ENCODE peak calls at places on chromosomes 6 and 20, in five cellular contexts. V is GM12878, H is HepG2, E is upper lobe of left lung, Z is K562. O is an unnamed sample.

GRCh38 chr20:15930324-15931305 is 642.6 kb downstream of the KIF16B start:
- ATAC-seq in V (no peak), H (peak), E (no peak), Z (no peak), O (peak)

GRCh38 chr20:36875702-36876472 is at the start of gene TLDC2:
- ATAC-seq in V (peak), H (peak), E (no peak), Z (no peak), O (no peak)

GRCh38 chr20:59137532-59137931 is 26.1 kb upstream of the ZNF831 start:
- ATAC-seq in V (no peak), H (no peak), E (no peak), Z (no peak), O (no peak)

GRCh38 chr20:1225729-1226313 is at the start of gene RAD21L1:
- ATAC-seq in V (peak), H (peak), E (peak), Z (peak), O (peak)

GRCh38 chr6:54307412-54308036 is 717 bp upstream of the TINAG start:
- ATAC-seq in V (peak), H (peak), E (no peak), Z (no peak), O (no peak)

GRCh38 chr20:25533920-25534700 is 51.2 kb downstream of the NINL start:
- ATAC-seq in V (no peak), H (no peak), E (no peak), Z (no peak), O (no peak)

GRCh38 chr20:43914286-43914685 is 366 bp upstream of the TOX2 start:
- ATAC-seq in V (peak), H (no peak), E (no peak), Z (no peak), O (peak)

GRCh38 chr6:47086051-47086770 is 44.1 kb upstream of the ADGRF1 start:
- ATAC-seq in V (no peak), H (no peak), E (no peak), Z (no peak), O (no peak)

GRCh38 chr6:170347091-170347490 is 40.5 kb downstream of the FAM120B start:
- ATAC-seq in V (peak), H (no peak), E (no peak), Z (no peak), O (no peak)

GRCh38 chr20:21020656-21021004 is 85.5 kb downstream of the LINC00237 start:
- ATAC-seq in V (no peak), H (peak), E (no peak), Z (no peak), O (no peak)

GRCh38 chr6:108331982-108332381 is 37.1 kb downstream of the AFG1L start:
- ATAC-seq in V (no peak), H (no peak), E (no peak), Z (no peak), O (no peak)

GRCh38 chr20:37552415-37552814 is 24.7 kb upstream of the BLCAP start:
- ATAC-seq in V (no peak), H (no peak), E (no peak), Z (no peak), O (no peak)

GRCh38 chr6:132023490-132023889 is 72.3 kb upstream of the CCN2 start:
- ATAC-seq in V (no peak), H (peak), E (no peak), Z (no peak), O (no peak)

GRCh38 chr6:136923116-136923953 is 1.2 kb downstream of the SLC35D3 start:
- ATAC-seq in V (no peak), H (no peak), E (no peak), Z (no peak), O (no peak)

GRCh38 chr6:163149535-163149848 is 265.0 kb upstream of the QKI start:
- ATAC-seq in V (no peak), H (no peak), E (peak), Z (no peak), O (no peak)

GRCh38 chr20:34268851-34269668 is 27.8 kb downstream of the ASIP start:
- ATAC-seq in V (no peak), H (no peak), E (peak), Z (no peak), O (peak)

GRCh38 chr6:11412011-11412424 is 125.5 kb upstream of the TMEM170B start:
- ATAC-seq in V (no peak), H (no peak), E (no peak), Z (no peak), O (peak)

GRCh38 chr6:39490120-39490519 is 167.6 kb upstream of the KCNK16 start:
- ATAC-seq in V (no peak), H (no peak), E (peak), Z (no peak), O (peak)

GRCh38 chr6:158619922-158620801 is 24.4 kb downstream of the DYNLT1 start:
- ATAC-seq in V (no peak), H (no peak), E (no peak), Z (no peak), O (no peak)

GRCh38 chr20:57680934-57681914 is 28.6 kb downstream of the PMEPA1 start:
- ATAC-seq in V (peak), H (peak), E (no peak), Z (no peak), O (no peak)

GRCh38 chr20:52402950-52403349 is 211.4 kb upstream of the ZFP64 start:
- ATAC-seq in V (no peak), H (no peak), E (no peak), Z (no peak), O (no peak)

GRCh38 chr6:134352786-134353480 is 35.0 kb upstream of the SGK1 start:
- ATAC-seq in V (no peak), H (no peak), E (no peak), Z (no peak), O (no peak)

GRCh38 chr6:137588472-137588871 is 94.3 kb upstream of the OLIG3 start:
- ATAC-seq in V (peak), H (peak), E (no peak), Z (no peak), O (no peak)

GRCh38 chr6:116497089-116497676 is 14.3 kb upstream of the CALHM5 start:
- ATAC-seq in V (no peak), H (no peak), E (no peak), Z (no peak), O (peak)

GRCh38 chr6:53986165-53986720 is 125.0 kb upstream of the MLIP start:
- ATAC-seq in V (peak), H (peak), E (no peak), Z (no peak), O (no peak)

GRCh38 chr6:106910999-106911949 is 63.3 kb downstream of the CD24 start:
- ATAC-seq in V (no peak), H (peak), E (no peak), Z (peak), O (no peak)

GRCh38 chr20:37506166-37506725 is 14.8 kb upstream of the NNAT start:
- ATAC-seq in V (no peak), H (peak), E (no peak), Z (no peak), O (no peak)

GRCh38 chr20:61573415-61574305 is 321.6 kb downstream of the CDH4 start:
- ATAC-seq in V (no peak), H (no peak), E (no peak), Z (no peak), O (no peak)

GRCh38 chr20:63543733-63544132 is 3.8 kb downstream of the SRMS start:
- ATAC-seq in V (no peak), H (no peak), E (no peak), Z (no peak), O (no peak)

GRCh38 chr20:63546256-63546655 is 1.3 kb downstream of the SRMS start:
- ATAC-seq in V (no peak), H (no peak), E (no peak), Z (no peak), O (no peak)

GRCh38 chr20:63544241-63544957 is 3.1 kb downstream of the SRMS start:
- ATAC-seq in V (no peak), H (peak), E (no peak), Z (peak), O (no peak)

GRCh38 chr20:63545814-63546213 is 1.7 kb downstream of the SRMS start:
- ATAC-seq in V (no peak), H (no peak), E (no peak), Z (no peak), O (no peak)

DNA sequence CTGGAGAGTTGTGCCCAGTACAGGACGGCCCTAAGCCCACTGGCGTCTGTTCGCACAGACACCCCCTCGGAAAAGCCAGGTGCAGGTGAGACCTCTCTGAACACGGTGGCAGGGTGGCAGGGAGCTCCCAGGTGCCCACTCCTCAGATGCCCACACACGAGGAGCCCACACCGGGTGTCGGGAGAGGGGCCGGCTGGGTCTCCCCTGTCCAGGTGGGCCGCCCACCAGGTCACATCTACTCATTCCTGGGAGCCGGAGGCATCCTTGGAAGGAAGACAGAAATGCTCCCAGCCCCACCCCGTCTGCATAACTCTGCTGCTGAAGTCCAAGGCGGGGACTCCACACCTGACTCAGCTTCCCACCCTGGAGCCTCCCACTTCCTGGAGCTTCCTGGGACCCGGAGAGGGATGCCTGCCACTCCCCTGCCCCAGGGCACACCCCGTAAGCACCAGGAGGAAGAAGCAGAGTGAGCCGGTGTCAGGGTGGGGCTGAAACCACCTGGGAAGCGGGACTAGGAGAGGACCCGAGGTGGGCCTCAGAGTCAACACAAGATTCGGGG is 2.5 kb downstream of the SRMS start:
- ATAC-seq in V (no peak), H (no peak), E (no peak), Z (no peak), O (no peak)
- TF ChIP-seq EP300 in V (no peak), H (no peak), E (no peak), Z (no peak), O (no peak)

GRCh38 chr6:95804847-95805541 is 210.8 kb upstream of the FUT9 start:
- ATAC-seq in V (peak), H (peak), E (no peak), Z (no peak), O (no peak)
- TF ChIP-seq POLR2AphosphoS5 in V (no peak), H (no peak), E (no peak), Z (no peak), O (no peak)

DNA sequence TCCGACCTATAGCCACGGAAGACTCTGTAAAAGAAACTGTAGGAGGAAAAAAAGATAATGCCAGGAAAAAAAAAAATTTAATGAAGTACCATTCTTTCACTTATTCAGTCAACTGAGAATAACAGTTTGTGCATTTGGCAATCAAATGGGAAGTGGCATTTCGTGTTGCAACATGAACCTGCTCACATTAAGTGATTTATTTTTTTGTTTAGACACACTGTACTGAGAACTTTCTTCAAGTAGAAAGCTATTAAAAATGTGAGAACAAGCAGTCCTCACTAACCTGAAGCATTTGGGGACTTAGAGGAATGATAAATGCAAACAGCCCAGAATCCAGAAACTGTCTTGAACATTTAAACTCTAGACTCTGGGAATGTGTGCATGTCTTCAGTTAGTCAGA is 69.8 kb downstream of the SLX4IP start:
- ATAC-seq in V (no peak), H (no peak), E (peak), Z (no peak), O (peak)
- TF ChIP-seq EP300 in V (no peak), H (no peak), E (no peak), Z (no peak), O (no peak)

DNA sequence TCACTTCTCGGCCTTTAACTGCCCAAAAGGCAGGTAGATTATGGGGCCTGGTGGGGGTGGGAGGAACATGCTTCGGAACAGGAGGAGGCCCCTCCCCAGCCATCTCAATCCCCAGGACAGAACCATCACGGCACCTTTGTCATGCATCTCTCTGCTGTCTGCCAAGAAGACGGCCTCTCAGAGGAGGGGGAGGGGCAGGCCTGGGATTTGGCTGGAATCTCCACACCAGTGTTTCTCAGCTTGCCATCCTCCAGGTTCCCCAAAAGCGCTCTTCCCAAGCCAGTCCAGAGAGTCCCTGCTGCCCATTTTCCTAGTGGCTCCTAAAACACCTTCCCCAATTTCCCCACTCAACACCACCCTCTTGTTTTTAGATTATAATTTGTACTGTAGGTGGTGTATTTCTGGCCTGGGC is 2.5 kb upstream of the POU5F1 start:
- ATAC-seq in V (no peak), H (no peak), E (no peak), Z (no peak), O (no peak)
- TF ChIP-seq POLR2AphosphoS5 in V (no peak), H (no peak), E (no peak), Z (no peak), O (no peak)

DNA sequence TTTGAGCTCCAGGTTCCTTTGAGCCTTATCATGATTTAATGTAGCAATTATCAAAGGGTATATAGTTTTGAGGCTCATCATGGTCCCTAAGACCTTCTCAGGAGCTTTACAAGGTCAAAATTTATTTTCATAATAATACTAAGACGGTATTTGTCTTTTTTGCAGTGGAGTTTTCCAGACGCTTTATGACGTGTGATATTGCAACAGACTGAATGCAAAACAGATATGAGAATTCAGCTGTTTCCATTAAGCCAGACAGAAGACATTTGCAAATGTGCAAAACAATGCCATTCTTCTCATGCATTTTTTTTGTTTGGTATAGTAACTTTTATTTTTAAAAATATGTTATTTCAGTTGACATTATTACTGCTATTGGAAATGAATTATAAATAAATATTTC is 24.7 kb upstream of the CNKSR3 start:
- ATAC-seq in V (no peak), H (no peak), E (no peak), Z (no peak), O (no peak)
- TF ChIP-seq EP300 in V (no peak), H (no peak), E (no peak), Z (no peak), O (no peak)